ENCODE peak calls at places on chromosomes 4 and X, in seven cellular contexts. R, X, B, J, Q, U and T are unnamed samples.
A peak's percentile ranks its signal among the peaks of the same experiment; 100 is the strongest.

GRCh38 chr4:67581208-67581857 is 22.8 kb downstream of the STAP1 start:
- DNase-seq in Q (no peak), U (no peak), J (no peak), B (no peak), R (no peak), X (peak; percentile 55), T (no peak)

GRCh38 chr4:27176400-27176799 is 315.8 kb downstream of the STIM2 start:
- DNase-seq in X (no peak), J (peak; percentile 22), Q (peak; percentile 49), R (peak; percentile 1), U (peak; percentile 12), B (no peak), T (peak; percentile 78)

GRCh38 chr4:147328756-147329446 is 152.0 kb upstream of the EDNRA start:
- DNase-seq in Q (no peak), B (no peak), X (no peak), U (no peak), R (no peak), J (no peak), T (no peak)

GRCh38 chrX:107324493-107325310 is 118.3 kb downstream of the DNAAF6 start:
- DNase-seq in X (no peak), B (no peak), J (no peak), R (no peak), Q (peak; percentile 95), U (peak; percentile 24), T (no peak)

GRCh38 chr4:188976644-188977115 is 837.4 kb downstream of the TRIML1 start:
- DNase-seq in Q (peak; percentile 75), U (peak; percentile 58), B (no peak), R (no peak), X (no peak), J (peak; percentile 47), T (peak; percentile 18)

GRCh38 chr4:117996891-117997290 is 37.4 kb upstream of the NDST3 start:
- DNase-seq in X (no peak), U (no peak), R (no peak), B (no peak), Q (no peak), J (no peak), T (no peak)

GRCh38 chr4:37889849-37890500 is 909 bp upstream of the TBC1D1 start:
- DNase-seq in J (no peak), X (no peak), U (no peak), R (no peak), Q (peak; percentile 49), B (no peak), T (no peak)

GRCh38 chr4:72971572-72971971 is 97.9 kb downstream of the COX18 start:
- DNase-seq in J (no peak), Q (no peak), U (peak; percentile 54), R (no peak), X (no peak), B (no peak), T (no peak)

GRCh38 chr4:8738471-8738931 is 133.1 kb downstream of the HMX1 start:
- DNase-seq in U (no peak), R (no peak), B (no peak), Q (peak; percentile 15), X (no peak), J (no peak), T (no peak)

GRCh38 chr4:15651682-15652081 is 3.5 kb downstream of the FBXL5 start:
- DNase-seq in U (peak; percentile 36), B (no peak), J (no peak), Q (no peak), R (no peak), X (peak; percentile 22), T (no peak)

GRCh38 chrX:102658551-102658950 is 7.3 kb downstream of the GPRASP1 start:
- DNase-seq in R (no peak), J (no peak), X (no peak), Q (no peak), B (no peak), U (peak; percentile 8), T (no peak)

GRCh38 chr4:125704726-125705125 is 390.0 kb downstream of the FAT4 start:
- DNase-seq in B (no peak), J (no peak), R (no peak), Q (no peak), X (no peak), U (no peak), T (no peak)

GRCh38 chr4:110621328-110621812 is 1.5 kb downstream of the PITX2 start:
- DNase-seq in R (no peak), Q (no peak), X (no peak), U (no peak), J (no peak), B (no peak), T (no peak)

GRCh38 chr4:15963001-15963451 is at the start of gene FGFBP2:
- DNase-seq in Q (peak; percentile 79), B (peak; percentile 27), X (no peak), U (peak; percentile 26), J (no peak), R (no peak), T (peak; percentile 23)

GRCh38 chr4:180828455-180829018 is 1414.7 kb upstream of the TENM3 start:
- DNase-seq in X (no peak), J (peak; percentile 13), B (no peak), U (peak; percentile 91), R (peak; percentile 61), Q (no peak), T (no peak)

GRCh38 chrX:107562482-107562881 is 65.8 kb upstream of the PRPS1 start:
- DNase-seq in B (no peak), Q (no peak), X (no peak), J (no peak), U (peak; percentile 30), R (no peak), T (no peak)

GRCh38 chr4:2925931-2926860 is 37.0 kb downstream of the NOP14 start:
- DNase-seq in B (no peak), R (no peak), X (no peak), Q (no peak), J (no peak), U (no peak), T (no peak)

GRCh38 chrX:119870626-119871131 is 854 bp downstream of the RNF113A start:
- DNase-seq in B (no peak), Q (no peak), J (no peak), U (peak; percentile 14), X (peak; percentile 31), R (peak; percentile 0), T (no peak)

GRCh38 chr4:37666625-37667071 is 19.5 kb downstream of the RELL1 start:
- DNase-seq in U (peak; percentile 84), J (no peak), B (no peak), X (no peak), R (no peak), Q (no peak), T (no peak)